ENCODE peak calls at places on chromosome 4, in four cellular contexts. G is heart right ventricle, A is HL-60, Z is mammary epithelial cell. I is an unnamed sample.

GRCh38 chr4:42865572-42866189 is 26.8 kb upstream of the GRXCR1 start:
- DNase-seq in G (no peak), A (no peak), Z (peak; percentile 46), I (peak; percentile 77)

GRCh38 chr4:155271557-155271956 is 63.1 kb downstream of the NPY2R start:
- DNase-seq in G (no peak), A (no peak), Z (no peak), I (peak; percentile 23)

GRCh38 chr4:178577933-178578332 is 1135.7 kb upstream of the AGA start:
- DNase-seq in G (no peak), A (no peak), Z (no peak), I (peak; percentile 18)

GRCh38 chr4:185318679-185319078 is 77.0 kb downstream of the LRP2BP start:
- DNase-seq in G (no peak), A (no peak), Z (no peak), I (peak; percentile 15)

GRCh38 chr4:32661229-32661628 is 1941.1 kb downstream of the PCDH7 start:
- DNase-seq in G (no peak), A (no peak), Z (no peak), I (no peak)

GRCh38 chr4:87803421-87803820 is 4.1 kb downstream of the IBSP start:
- DNase-seq in G (no peak), A (no peak), Z (no peak), I (no peak)

GRCh38 chr4:85928775-85929585 is 430.9 kb downstream of the MAPK10 start:
- DNase-seq in G (no peak), A (no peak), Z (peak; percentile 72), I (no peak)

GRCh38 chr4:70714488-70714887 is 7.3 kb upstream of the RUFY3 start:
- DNase-seq in G (no peak), A (no peak), Z (no peak), I (no peak)

GRCh38 chr4:189436207-189436606 is 504.5 kb upstream of the FRG1 start:
- DNase-seq in G (no peak), A (no peak), Z (no peak), I (peak; percentile 9)

GRCh38 chr4:4854649-4855292 is 4.7 kb upstream of the MSX1 start:
- DNase-seq in G (no peak), A (no peak), Z (no peak), I (no peak)

GRCh38 chr4:89724716-89725115 is 112.2 kb downstream of the SNCA start:
- DNase-seq in G (no peak), A (no peak), Z (peak; percentile 39), I (peak; percentile 37)

GRCh38 chr4:84887824-84888223 is 78.7 kb downstream of the WDFY3 start:
- DNase-seq in G (no peak), A (no peak), Z (peak; percentile 18), I (peak; percentile 36)

GRCh38 chr4:56762484-56763250 is 58.8 kb downstream of the SPINK2 start:
- DNase-seq in G (no peak), A (no peak), Z (no peak), I (no peak)

GRCh38 chr4:94455081-94455480 is 3.3 kb downstream of the PDLIM5 start:
- DNase-seq in G (peak; percentile 46), A (no peak), Z (peak; percentile 78), I (peak; percentile 84)

GRCh38 chr4:116664198-116664597 is 421.2 kb downstream of the TRAM1L1 start:
- DNase-seq in G (no peak), A (no peak), Z (no peak), I (no peak)

GRCh38 chr4:121574618-121575017 is 122.2 kb downstream of the ANXA5 start:
- DNase-seq in G (no peak), A (no peak), Z (no peak), I (no peak)

GRCh38 chr4:15353207-15353606 is 74.6 kb upstream of the C1QTNF7 start:
- DNase-seq in G (no peak), A (no peak), Z (no peak), I (no peak)

GRCh38 chr4:38490753-38491446 is 173.1 kb upstream of the KLF3 start:
- DNase-seq in G (no peak), A (no peak), Z (no peak), I (no peak)

GRCh38 chr4:56821394-56822263 is at the start of gene SPINK2:
- DNase-seq in G (peak; percentile 25), A (no peak), Z (no peak), I (no peak)

DNA sequence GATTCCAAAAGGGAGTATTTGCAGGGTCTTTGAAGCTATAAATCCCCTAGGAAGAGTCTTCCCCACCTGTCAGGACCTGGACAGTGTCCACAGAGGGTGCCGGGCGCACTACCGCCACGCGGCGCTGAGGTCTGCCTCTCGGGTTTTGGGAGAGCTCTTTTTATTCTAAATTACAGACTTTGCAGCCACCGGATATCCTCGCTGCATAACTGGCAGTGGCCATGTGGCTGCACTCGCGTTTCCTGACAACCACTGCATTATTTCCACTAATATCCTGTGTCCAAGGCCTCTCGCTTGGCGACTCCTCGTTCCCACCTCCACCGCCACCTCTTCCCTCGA is 608 bp upstream of the TMEM131L start:
- DNase-seq in G (peak; percentile 48), A (no peak), Z (peak; percentile 51), I (peak; percentile 51)
- TF ChIP-seq CTCF in G (peak; percentile 24), A (no peak), Z (no peak), I (peak; percentile 10)

DNA sequence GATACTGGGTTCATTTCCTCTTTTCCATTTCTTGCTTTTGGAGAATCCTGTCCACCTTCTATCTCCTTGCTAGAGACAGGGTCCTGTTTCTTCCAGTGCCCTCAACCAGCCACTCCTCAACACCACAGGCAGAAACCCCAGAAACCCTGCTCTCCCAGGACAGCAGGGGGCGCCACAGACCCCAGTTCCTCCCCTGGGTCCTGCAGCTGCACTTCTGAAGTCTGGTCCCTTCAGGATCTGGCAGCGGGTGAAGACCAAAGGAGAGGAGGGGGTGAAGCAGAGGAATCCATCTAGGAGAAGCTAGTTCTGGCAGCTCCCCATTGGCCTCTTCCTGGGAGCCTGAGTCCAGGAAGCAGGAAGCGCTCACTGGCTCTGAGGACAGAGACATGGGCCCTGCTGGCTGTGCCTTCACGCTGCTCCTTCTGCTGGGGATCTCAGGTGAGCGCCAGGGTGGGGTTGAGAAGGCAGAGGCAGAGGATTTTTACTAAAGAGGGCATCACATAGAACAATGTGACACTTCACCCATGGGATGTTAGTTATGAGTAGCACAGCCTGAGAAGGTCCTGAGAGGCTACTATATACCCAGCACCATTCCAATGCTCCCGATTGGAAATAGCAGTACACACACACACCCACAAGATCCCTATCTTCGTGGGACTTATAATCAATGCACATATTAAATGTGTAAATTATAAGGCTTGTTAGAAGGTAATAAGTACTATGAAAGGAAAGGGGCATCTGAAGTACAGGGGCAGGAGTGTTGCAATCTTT is at the start of gene PRSS48:
- DNase-seq in G (peak; percentile 72), A (peak; percentile 7), Z (peak; percentile 42), I (peak; percentile 70)
- TF ChIP-seq CTCF in G (peak; percentile 70), A (peak; percentile 51), Z (peak; percentile 65), I (peak; percentile 80)

DNA sequence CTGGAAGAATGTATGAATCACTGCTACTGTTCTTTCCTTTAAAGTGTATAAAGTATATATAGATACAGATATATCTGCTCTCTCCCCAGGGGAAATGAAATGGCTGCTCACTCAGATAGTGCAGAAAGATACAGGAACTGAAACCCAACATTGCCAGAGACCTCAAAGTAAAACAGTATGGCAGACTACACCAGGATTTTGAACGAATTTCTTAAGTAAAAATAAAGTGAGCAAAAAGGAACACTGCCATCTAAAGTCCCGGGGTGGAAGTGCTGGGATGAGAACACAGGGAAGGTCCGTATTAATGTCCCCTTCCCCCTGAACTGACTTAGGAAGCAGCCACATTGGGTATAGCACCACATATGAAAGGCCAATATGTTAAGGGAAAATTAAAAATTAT is 93.4 kb downstream of the TMA16 start:
- DNase-seq in G (no peak), A (no peak), Z (no peak), I (no peak)
- TF ChIP-seq CTCF in G (peak; percentile 12), A (peak; percentile 32), Z (no peak), I (no peak)

GRCh38 chr4:22463179-22463578 is 52.7 kb downstream of the ADGRA3 start:
- DNase-seq in G (no peak), A (no peak), Z (no peak), I (no peak)
- TF ChIP-seq CTCF in G (no peak), A (no peak), Z (no peak), I (no peak)

GRCh38 chr4:2186133-2186864 is 55.6 kb downstream of the HAUS3 start:
- DNase-seq in G (no peak), A (no peak), Z (peak; percentile 58), I (peak; percentile 70)
- TF ChIP-seq CTCF in G (peak; percentile 15), A (no peak), Z (peak; percentile 53), I (peak; percentile 81)

DNA sequence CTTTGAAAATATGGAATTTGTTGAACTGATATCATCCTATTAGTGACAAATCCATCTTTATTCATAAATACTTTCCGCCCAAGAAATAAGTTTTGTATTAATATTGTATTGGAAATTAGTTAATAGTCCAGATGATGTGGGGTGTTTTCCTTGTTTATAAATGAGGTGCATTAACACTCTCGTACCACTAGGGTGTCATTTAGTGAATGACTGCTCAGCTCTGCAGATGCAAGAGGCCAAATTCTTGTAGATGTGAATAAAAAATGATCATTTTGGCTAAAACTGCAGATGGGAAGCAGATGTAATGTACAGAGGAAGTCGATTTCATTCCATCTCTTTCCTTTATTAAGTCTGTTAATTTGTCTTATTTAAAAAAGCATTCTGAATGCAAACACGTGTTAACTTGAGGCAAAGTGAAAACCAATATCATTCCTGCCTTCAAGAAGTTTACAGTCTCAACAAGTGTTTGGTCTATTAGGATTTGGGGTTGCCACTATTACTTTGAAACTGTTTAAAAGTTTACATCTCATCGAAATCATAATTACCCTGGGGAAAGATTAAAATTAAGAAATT is 108.1 kb downstream of the DHX15 start:
- DNase-seq in G (no peak), A (no peak), Z (no peak), I (peak; percentile 29)
- TF ChIP-seq CTCF in G (peak; percentile 59), A (peak; percentile 56), Z (peak; percentile 72), I (peak; percentile 34)